ENCODE peak calls at places on chromosomes 6 and 20, in ten cellular contexts. One of them, this sample, is unnamed.

GRCh38 chr6:106886922-106887797 is 87.4 kb downstream of the CD24 start:
- DNase-seq in activated CD8-positive, alpha-beta memory T cell treated with anti-CD3 and anti-CD28 coated beads, Interleukin-2, amount 10 ng/mL, durations not matched to agents 7 days and 5 days: no peak
- DNase-seq in activated CD4-positive, alpha-beta T cell treated with anti-CD3 and anti-CD28 coated beads for 4 hours: no peak
- DNase-seq in LHCN-M2: no peak
- DNase-seq in esophagus squamous epithelium: no peak
- DNase-seq in GM12864: no peak
- DNase-seq in hepatocyte: peak; percentile 28
- DNase-seq in substantia nigra: no peak
- DNase-seq in retinal pigment epithelial cell: no peak
- DNase-seq in adipocyte: no peak
- DNase-seq in this sample: no peak

GRCh38 chr6:107083921-107084320 is 31.4 kb downstream of the BEND3 start:
- DNase-seq in LHCN-M2: no peak
- DNase-seq in adipocyte: no peak
- DNase-seq in esophagus squamous epithelium: no peak
- DNase-seq in activated CD8-positive, alpha-beta memory T cell treated with anti-CD3 and anti-CD28 coated beads, Interleukin-2, amount 10 ng/mL, durations not matched to agents 7 days and 5 days: no peak
- DNase-seq in retinal pigment epithelial cell: no peak
- DNase-seq in activated CD4-positive, alpha-beta T cell treated with anti-CD3 and anti-CD28 coated beads for 4 hours: no peak
- DNase-seq in GM12864: no peak
- DNase-seq in hepatocyte: no peak
- DNase-seq in substantia nigra: no peak
- DNase-seq in this sample: no peak

GRCh38 chr6:12160350-12160749 is 129.8 kb upstream of the EDN1 start:
- DNase-seq in retinal pigment epithelial cell: no peak
- DNase-seq in adipocyte: peak; percentile 38
- DNase-seq in hepatocyte: no peak
- DNase-seq in activated CD4-positive, alpha-beta T cell treated with anti-CD3 and anti-CD28 coated beads for 4 hours: no peak
- DNase-seq in GM12864: no peak
- DNase-seq in substantia nigra: no peak
- DNase-seq in activated CD8-positive, alpha-beta memory T cell treated with anti-CD3 and anti-CD28 coated beads, Interleukin-2, amount 10 ng/mL, durations not matched to agents 7 days and 5 days: no peak
- DNase-seq in esophagus squamous epithelium: no peak
- DNase-seq in LHCN-M2: peak; percentile 98
- DNase-seq in this sample: no peak

GRCh38 chr6:26087284-26088115 is at the start of gene HFE:
- DNase-seq in GM12864: no peak
- DNase-seq in substantia nigra: peak; percentile 41
- DNase-seq in activated CD8-positive, alpha-beta memory T cell treated with anti-CD3 and anti-CD28 coated beads, Interleukin-2, amount 10 ng/mL, durations not matched to agents 7 days and 5 days: peak; percentile 51
- DNase-seq in esophagus squamous epithelium: no peak
- DNase-seq in activated CD4-positive, alpha-beta T cell treated with anti-CD3 and anti-CD28 coated beads for 4 hours: peak; percentile 29
- DNase-seq in LHCN-M2: peak; percentile 73
- DNase-seq in hepatocyte: peak; percentile 64
- DNase-seq in adipocyte: peak; percentile 83
- DNase-seq in retinal pigment epithelial cell: no peak
- DNase-seq in this sample: peak; percentile 46

GRCh38 chr6:53984163-53984562 is 127.1 kb upstream of the MLIP start:
- DNase-seq in GM12864: no peak
- DNase-seq in substantia nigra: no peak
- DNase-seq in esophagus squamous epithelium: no peak
- DNase-seq in activated CD4-positive, alpha-beta T cell treated with anti-CD3 and anti-CD28 coated beads for 4 hours: no peak
- DNase-seq in hepatocyte: no peak
- DNase-seq in LHCN-M2: peak; percentile 97
- DNase-seq in activated CD8-positive, alpha-beta memory T cell treated with anti-CD3 and anti-CD28 coated beads, Interleukin-2, amount 10 ng/mL, durations not matched to agents 7 days and 5 days: no peak
- DNase-seq in retinal pigment epithelial cell: peak; percentile 85
- DNase-seq in adipocyte: peak; percentile 79
- DNase-seq in this sample: no peak

GRCh38 chr6:13508711-13509705 is 21.6 kb upstream of the GFOD1 start:
- DNase-seq in hepatocyte: no peak
- DNase-seq in activated CD4-positive, alpha-beta T cell treated with anti-CD3 and anti-CD28 coated beads for 4 hours: no peak
- DNase-seq in substantia nigra: no peak
- DNase-seq in retinal pigment epithelial cell: no peak
- DNase-seq in LHCN-M2: no peak
- DNase-seq in GM12864: no peak
- DNase-seq in adipocyte: peak; percentile 89
- DNase-seq in esophagus squamous epithelium: no peak
- DNase-seq in activated CD8-positive, alpha-beta memory T cell treated with anti-CD3 and anti-CD28 coated beads, Interleukin-2, amount 10 ng/mL, durations not matched to agents 7 days and 5 days: no peak
- DNase-seq in this sample: no peak

GRCh38 chr6:43096451-43097097 is 20.5 kb downstream of the PTK7 start:
- DNase-seq in hepatocyte: peak; percentile 54
- DNase-seq in substantia nigra: no peak
- DNase-seq in retinal pigment epithelial cell: peak; percentile 83
- DNase-seq in GM12864: no peak
- DNase-seq in activated CD8-positive, alpha-beta memory T cell treated with anti-CD3 and anti-CD28 coated beads, Interleukin-2, amount 10 ng/mL, durations not matched to agents 7 days and 5 days: no peak
- DNase-seq in esophagus squamous epithelium: no peak
- DNase-seq in activated CD4-positive, alpha-beta T cell treated with anti-CD3 and anti-CD28 coated beads for 4 hours: no peak
- DNase-seq in LHCN-M2: peak; percentile 71
- DNase-seq in adipocyte: peak; percentile 95
- DNase-seq in this sample: no peak

GRCh38 chr20:50601511-50602431 is 89.6 kb downstream of the RIPOR3 start:
- DNase-seq in substantia nigra: no peak
- DNase-seq in LHCN-M2: no peak
- DNase-seq in hepatocyte: no peak
- DNase-seq in activated CD8-positive, alpha-beta memory T cell treated with anti-CD3 and anti-CD28 coated beads, Interleukin-2, amount 10 ng/mL, durations not matched to agents 7 days and 5 days: no peak
- DNase-seq in activated CD4-positive, alpha-beta T cell treated with anti-CD3 and anti-CD28 coated beads for 4 hours: no peak
- DNase-seq in adipocyte: no peak
- DNase-seq in GM12864: no peak
- DNase-seq in esophagus squamous epithelium: no peak
- DNase-seq in retinal pigment epithelial cell: no peak
- DNase-seq in this sample: no peak

GRCh38 chr6:89987830-89988229 is 93.6 kb downstream of the GJA10 start:
- DNase-seq in activated CD4-positive, alpha-beta T cell treated with anti-CD3 and anti-CD28 coated beads for 4 hours: no peak
- DNase-seq in retinal pigment epithelial cell: no peak
- DNase-seq in adipocyte: no peak
- DNase-seq in substantia nigra: no peak
- DNase-seq in activated CD8-positive, alpha-beta memory T cell treated with anti-CD3 and anti-CD28 coated beads, Interleukin-2, amount 10 ng/mL, durations not matched to agents 7 days and 5 days: no peak
- DNase-seq in LHCN-M2: no peak
- DNase-seq in esophagus squamous epithelium: no peak
- DNase-seq in hepatocyte: no peak
- DNase-seq in GM12864: no peak
- DNase-seq in this sample: no peak

GRCh38 chr6:73074175-73074574 is 151.1 kb downstream of the KHDC1L start:
- DNase-seq in LHCN-M2: peak; percentile 86
- DNase-seq in activated CD4-positive, alpha-beta T cell treated with anti-CD3 and anti-CD28 coated beads for 4 hours: no peak
- DNase-seq in retinal pigment epithelial cell: no peak
- DNase-seq in GM12864: no peak
- DNase-seq in hepatocyte: no peak
- DNase-seq in activated CD8-positive, alpha-beta memory T cell treated with anti-CD3 and anti-CD28 coated beads, Interleukin-2, amount 10 ng/mL, durations not matched to agents 7 days and 5 days: no peak
- DNase-seq in adipocyte: peak; percentile 47
- DNase-seq in substantia nigra: no peak
- DNase-seq in esophagus squamous epithelium: no peak
- DNase-seq in this sample: no peak

GRCh38 chr6:28978137-28978491 is 27.0 kb downstream of the ZNF311 start:
- DNase-seq in hepatocyte: no peak
- DNase-seq in LHCN-M2: no peak
- DNase-seq in esophagus squamous epithelium: no peak
- DNase-seq in activated CD8-positive, alpha-beta memory T cell treated with anti-CD3 and anti-CD28 coated beads, Interleukin-2, amount 10 ng/mL, durations not matched to agents 7 days and 5 days: no peak
- DNase-seq in retinal pigment epithelial cell: no peak
- DNase-seq in activated CD4-positive, alpha-beta T cell treated with anti-CD3 and anti-CD28 coated beads for 4 hours: no peak
- DNase-seq in substantia nigra: no peak
- DNase-seq in adipocyte: no peak
- DNase-seq in GM12864: no peak
- DNase-seq in this sample: no peak

GRCh38 chr20:62924567-62925419 is 1.5 kb downstream of the DIDO1 start:
- DNase-seq in adipocyte: peak; percentile 70
- DNase-seq in activated CD4-positive, alpha-beta T cell treated with anti-CD3 and anti-CD28 coated beads for 4 hours: no peak
- DNase-seq in retinal pigment epithelial cell: no peak
- DNase-seq in esophagus squamous epithelium: no peak
- DNase-seq in activated CD8-positive, alpha-beta memory T cell treated with anti-CD3 and anti-CD28 coated beads, Interleukin-2, amount 10 ng/mL, durations not matched to agents 7 days and 5 days: peak; percentile 65
- DNase-seq in LHCN-M2: peak; percentile 25
- DNase-seq in hepatocyte: peak; percentile 55
- DNase-seq in GM12864: no peak
- DNase-seq in substantia nigra: no peak
- DNase-seq in this sample: no peak

GRCh38 chr6:23394699-23395098 is 731.3 kb upstream of the NRSN1 start:
- DNase-seq in substantia nigra: no peak
- DNase-seq in activated CD8-positive, alpha-beta memory T cell treated with anti-CD3 and anti-CD28 coated beads, Interleukin-2, amount 10 ng/mL, durations not matched to agents 7 days and 5 days: no peak
- DNase-seq in hepatocyte: no peak
- DNase-seq in retinal pigment epithelial cell: no peak
- DNase-seq in adipocyte: peak; percentile 7
- DNase-seq in GM12864: no peak
- DNase-seq in esophagus squamous epithelium: no peak
- DNase-seq in activated CD4-positive, alpha-beta T cell treated with anti-CD3 and anti-CD28 coated beads for 4 hours: no peak
- DNase-seq in LHCN-M2: peak; percentile 41
- DNase-seq in this sample: no peak

This sample was measured in hippocampal formation.